ENCODE peak calls at places on chromosomes 13 and 19, in seven cellular contexts. O is HS-5, S is T-helper 1 cell, G is NCI-H1092, Z is GM03348, V is PC-9, X is AG04450. Y is an unnamed sample.
A peak's percentile ranks its signal among the peaks of the same experiment; 100 is the strongest.

GRCh38 chr13:20814224-20814910 is 40.6 kb upstream of the EEF1AKMT1 start:
- DNase-seq in O (peak; percentile 72), S (no peak), G (peak; percentile 79), Z (peak; percentile 81), V (peak; percentile 54), X (peak; percentile 91), Y (no peak)

GRCh38 chr13:21164631-21165030 is 11.7 kb downstream of the SKA3 start:
- DNase-seq in O (no peak), S (no peak), G (no peak), Z (no peak), V (no peak), X (no peak), Y (no peak)

GRCh38 chr19:43950834-43951626 is at the start of gene ZNF221:
- DNase-seq in O (peak; percentile 73), S (peak; percentile 31), G (peak; percentile 81), Z (peak; percentile 96), V (peak; percentile 86), X (peak; percentile 95), Y (peak; percentile 80)

GRCh38 chr19:42115705-42116104 is 16.5 kb downstream of the POU2F2 start:
- DNase-seq in O (no peak), S (no peak), G (no peak), Z (no peak), V (no peak), X (no peak), Y (no peak)

GRCh38 chr13:43529796-43530195 is 257.0 kb downstream of the ENOX1 start:
- DNase-seq in O (no peak), S (no peak), G (no peak), Z (no peak), V (peak; percentile 81), X (no peak), Y (no peak)

GRCh38 chr19:8451885-8452284 is 7.1 kb downstream of the HNRNPM start:
- DNase-seq in O (peak; percentile 56), S (no peak), G (no peak), Z (peak; percentile 58), V (peak; percentile 90), X (no peak), Y (no peak)

GRCh38 chr19:47210689-47211316 is 20.2 kb downstream of the BBC3 start:
- DNase-seq in O (no peak), S (peak; percentile 69), G (no peak), Z (peak; percentile 81), V (peak; percentile 67), X (peak; percentile 59), Y (peak; percentile 62)

GRCh38 chr19:39797083-39797482 is 18.4 kb downstream of the LEUTX start:
- DNase-seq in O (no peak), S (no peak), G (no peak), Z (no peak), V (no peak), X (no peak), Y (no peak)

GRCh38 chr19:4181053-4181508 is 1.3 kb downstream of the SIRT6 start:
- DNase-seq in O (no peak), S (no peak), G (no peak), Z (no peak), V (no peak), X (no peak), Y (no peak)

GRCh38 chr19:1424182-1424955 is 13.8 kb upstream of the RPS15 start:
- DNase-seq in O (no peak), S (no peak), G (no peak), Z (no peak), V (no peak), X (no peak), Y (no peak)

GRCh38 chr19:19021115-19021514 is 12.2 kb downstream of the SUGP2 start:
- DNase-seq in O (no peak), S (no peak), G (no peak), Z (peak; percentile 62), V (no peak), X (peak; percentile 27), Y (no peak)

GRCh38 chr19:55526216-55527196 is 10.4 kb downstream of the SBK2 start:
- DNase-seq in O (no peak), S (no peak), G (peak; percentile 89), Z (peak; percentile 67), V (peak; percentile 84), X (no peak), Y (peak; percentile 73)

GRCh38 chr19:53549354-53549753 is 11.4 kb downstream of the ZNF331 start:
- DNase-seq in O (no peak), S (no peak), G (no peak), Z (peak; percentile 61), V (no peak), X (no peak), Y (no peak)

GRCh38 chr19:54136864-54137113 is 773 bp upstream of the CNOT3 start:
- DNase-seq in O (no peak), S (no peak), G (no peak), Z (no peak), V (no peak), X (no peak), Y (no peak)

GRCh38 chr19:43290568-43291359 is 21.4 kb upstream of the PSG9 start:
- DNase-seq in O (no peak), S (no peak), G (no peak), Z (no peak), V (no peak), X (no peak), Y (no peak)

GRCh38 chr13:110509478-110509926 is 52.0 kb downstream of the RAB20 start:
- DNase-seq in O (no peak), S (no peak), G (peak; percentile 32), Z (no peak), V (no peak), X (no peak), Y (peak; percentile 73)

Y was measured in NCI-H510A treated with DMSO at 0.1 percent for 48 hours.